ENCODE peak calls at places on chromosomes 7 and 10, in five cellular contexts. C is HepG2, D is NB4, N is GM12864, H is GM06990. Q is an unnamed sample.

GRCh38 chr7:107907790-107908189 is 16.8 kb downstream of the DLD start:
- DNase-seq in C (no peak), N (no peak), H (no peak), D (no peak), Q (no peak)

GRCh38 chr10:78375854-78376785 is 342.5 kb downstream of the RPS24 start:
- DNase-seq in C (no peak), H (no peak), D (no peak), N (no peak), Q (no peak)

GRCh38 chr7:30791126-30791525 is 19.9 kb downstream of the MINDY4 start:
- DNase-seq in H (no peak), N (no peak), C (no peak), D (no peak), Q (no peak)

GRCh38 chr7:50404392-50404791 is 45.8 kb downstream of the FIGNL1 start:
- DNase-seq in N (no peak), D (no peak), H (no peak), C (no peak), Q (no peak)

GRCh38 chr7:106693659-106694353 is 32.8 kb upstream of the CCDC71L start:
- DNase-seq in H (no peak), D (peak), N (no peak), C (no peak), Q (no peak)

GRCh38 chr10:86168256-86168655 is 198.3 kb downstream of the GRID1 start:
- DNase-seq in D (no peak), H (no peak), C (no peak), N (no peak), Q (no peak)

GRCh38 chr7:130922206-130923112 is 188.5 kb upstream of the KLF14 start:
- DNase-seq in N (no peak), H (no peak), C (peak), D (no peak), Q (no peak)

GRCh38 chr10:33676606-33677005 is 342.1 kb upstream of the NRP1 start:
- DNase-seq in N (no peak), D (no peak), H (no peak), C (no peak), Q (no peak)

GRCh38 chr10:73408061-73408460 is 5.8 kb downstream of the ANXA7 start:
- DNase-seq in H (no peak), N (no peak), C (no peak), D (peak), Q (no peak)

GRCh38 chr7:131105294-131105802 is 222.3 kb upstream of the MKLN1 start:
- DNase-seq in N (no peak), H (no peak), D (no peak), C (no peak), Q (no peak)

GRCh38 chr7:32680259-32681173 is 185.2 kb downstream of the AVL9 start:
- DNase-seq in D (no peak), C (no peak), N (no peak), H (no peak), Q (peak)

GRCh38 chr7:139589474-139589873 is 66.0 kb downstream of the CLEC2L start:
- DNase-seq in N (no peak), D (peak), H (no peak), C (no peak), Q (no peak)

GRCh38 chr10:124155781-124156401 is 62.5 kb upstream of the CHST15 start:
- DNase-seq in C (no peak), N (no peak), H (no peak), D (no peak), Q (no peak)

GRCh38 chr7:132321387-132321786 is 254.9 kb downstream of the PLXNA4 start:
- DNase-seq in C (no peak), N (no peak), H (no peak), D (peak), Q (no peak)

GRCh38 chr10:70537398-70538194 is 59.0 kb downstream of the PALD1 start:
- DNase-seq in D (no peak), N (no peak), C (peak), H (no peak), Q (no peak)

GRCh38 chr10:6239213-6239991 is 36.7 kb downstream of the PFKFB3 start:
- DNase-seq in N (peak), H (no peak), D (peak), C (peak), Q (peak)

GRCh38 chr7:158406817-158407216 is 180.8 kb downstream of the PTPRN2 start:
- DNase-seq in D (no peak), C (no peak), H (no peak), N (no peak), Q (no peak)

GRCh38 chr7:13822678-13823077 is 166.8 kb downstream of the ETV1 start:
- DNase-seq in N (no peak), C (no peak), D (no peak), H (no peak), Q (no peak)

GRCh38 chr7:36034020-36034419 is 119.0 kb upstream of the EEPD1 start:
- DNase-seq in H (no peak), D (no peak), N (no peak), C (no peak), Q (no peak)

GRCh38 chr10:78286186-78286585 is 252.5 kb downstream of the RPS24 start:
- DNase-seq in C (no peak), D (no peak), N (no peak), H (no peak), Q (no peak)

GRCh38 chr7:97835296-97836138 is 36.7 kb downstream of the ASNS start:
- DNase-seq in H (no peak), N (peak), C (peak), D (peak), Q (peak)

GRCh38 chr10:101694674-101695403 is at the start of gene FBXW4:
- DNase-seq in C (peak), H (peak), N (peak), D (peak), Q (no peak)

GRCh38 chr7:99372275-99373085 is 2.0 kb upstream of the ARPC1B start:
- DNase-seq in C (peak), D (no peak), N (no peak), H (no peak), Q (no peak)

GRCh38 chr7:8379264-8379663 is 54.1 kb upstream of the NXPH1 start:
- DNase-seq in H (no peak), D (no peak), N (no peak), C (no peak), Q (no peak)

GRCh38 chr7:131652934-131653333 is 96.5 kb upstream of the PODXL start:
- DNase-seq in D (no peak), C (no peak), N (no peak), H (no peak), Q (no peak)

GRCh38 chr10:49594594-49594993 is 15.5 kb upstream of the SLC18A3 start:
- DNase-seq in C (peak), N (no peak), H (no peak), D (peak), Q (no peak)

GRCh38 chr7:115516341-115516740 is 514.2 kb downstream of the TFEC start:
- DNase-seq in C (no peak), H (no peak), N (no peak), D (no peak), Q (peak)

GRCh38 chr7:25642849-25643248 is 414.6 kb upstream of the NPVF start:
- DNase-seq in D (peak), C (no peak), N (no peak), H (no peak), Q (no peak)

GRCh38 chr10:96622330-96622729 is 35.5 kb upstream of the TM9SF3 start:
- DNase-seq in D (no peak), C (no peak), N (no peak), H (no peak), Q (no peak)

GRCh38 chr10:96627292-96627691 is 40.5 kb upstream of the TM9SF3 start:
- DNase-seq in N (no peak), H (no peak), D (no peak), C (no peak), Q (no peak)

GRCh38 chr10:96625173-96625572 is 38.4 kb upstream of the TM9SF3 start:
- DNase-seq in C (no peak), N (no peak), H (no peak), D (no peak), Q (no peak)

DNA sequence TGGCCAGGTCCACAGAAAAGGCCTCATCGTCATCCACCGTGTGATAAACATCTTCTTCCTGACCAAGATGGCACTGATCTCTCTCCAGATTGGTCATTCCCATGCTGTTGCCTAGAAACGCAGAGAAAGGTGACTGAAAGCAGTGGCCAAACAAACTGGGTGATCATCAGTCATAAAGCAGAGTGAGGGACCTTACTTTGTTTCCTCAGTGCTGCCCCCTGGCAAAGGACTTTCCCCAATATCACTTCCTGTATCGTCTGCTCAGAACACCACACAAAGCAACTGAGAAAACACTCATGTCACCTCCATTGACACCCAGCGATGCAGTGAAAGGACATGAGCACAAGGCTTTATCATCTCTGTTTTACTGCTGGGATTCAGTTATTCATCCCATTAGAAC is 40.0 kb upstream of the TM9SF3 start:
- DNase-seq in C (no peak), H (no peak), N (no peak), D (peak), Q (no peak)
- TF ChIP-seq CTCF in C (peak), H (peak), N (peak), D (peak), Q (no peak)

GRCh38 chr7:2175514-2175913 is 57.2 kb downstream of the MAD1L1 start:
- DNase-seq in N (no peak), C (peak), D (no peak), H (no peak), Q (peak)
- H3K4me3 ChIP-seq in N (no peak), C (no peak), D (no peak), H (no peak), Q (no peak)

GRCh38 chr7:80921130-80921529 is 2.3 kb upstream of the SEMA3C start:
- DNase-seq in H (no peak), D (no peak), C (no peak), N (no peak), Q (no peak)

GRCh38 chr7:80918406-80918805 is 445 bp downstream of the SEMA3C start:
- DNase-seq in H (no peak), N (no peak), C (no peak), D (peak), Q (no peak)

GRCh38 chr7:80918909-80919721 is at the start of gene SEMA3C:
- DNase-seq in H (peak), D (peak), N (no peak), C (peak), Q (peak)

GRCh38 chr7:80922254-80923049 is 3.6 kb upstream of the SEMA3C start:
- DNase-seq in C (no peak), D (no peak), H (no peak), N (no peak), Q (no peak)

GRCh38 chr7:80916770-80917681 is 1.8 kb downstream of the SEMA3C start:
- DNase-seq in D (peak), C (no peak), N (no peak), H (no peak), Q (no peak)
- TF ChIP-seq CTCF in D (no peak), C (peak), N (no peak), H (no peak), Q (peak)

GRCh38 chr7:78765985-78766729 is 687.3 kb downstream of the MAGI2 start:
- DNase-seq in C (no peak), D (no peak), H (no peak), N (no peak), Q (no peak)

GRCh38 chr7:78764571-78764970 is 688.9 kb downstream of the MAGI2 start:
- DNase-seq in N (no peak), D (no peak), H (no peak), C (no peak), Q (no peak)

GRCh38 chr7:78769551-78770101 is 683.8 kb downstream of the MAGI2 start:
- DNase-seq in H (peak), D (peak), N (peak), C (no peak), Q (no peak)

GRCh38 chr7:78770422-78771410 is 682.8 kb downstream of the MAGI2 start:
- DNase-seq in C (no peak), N (peak), D (no peak), H (no peak), Q (no peak)

GRCh38 chr7:78768859-78769258 is 684.6 kb downstream of the MAGI2 start:
- DNase-seq in D (no peak), C (no peak), H (no peak), N (no peak), Q (no peak)
- H3K4me3 ChIP-seq in D (no peak), C (no peak), H (peak), N (peak), Q (peak)

GRCh38 chr10:93039721-93040120 is 20.9 kb upstream of the CYP26C1 start:
- DNase-seq in H (no peak), C (peak), N (peak), D (peak), Q (peak)
- TF ChIP-seq CTCF in H (peak), C (peak), N (peak), D (peak), Q (peak)

DNA sequence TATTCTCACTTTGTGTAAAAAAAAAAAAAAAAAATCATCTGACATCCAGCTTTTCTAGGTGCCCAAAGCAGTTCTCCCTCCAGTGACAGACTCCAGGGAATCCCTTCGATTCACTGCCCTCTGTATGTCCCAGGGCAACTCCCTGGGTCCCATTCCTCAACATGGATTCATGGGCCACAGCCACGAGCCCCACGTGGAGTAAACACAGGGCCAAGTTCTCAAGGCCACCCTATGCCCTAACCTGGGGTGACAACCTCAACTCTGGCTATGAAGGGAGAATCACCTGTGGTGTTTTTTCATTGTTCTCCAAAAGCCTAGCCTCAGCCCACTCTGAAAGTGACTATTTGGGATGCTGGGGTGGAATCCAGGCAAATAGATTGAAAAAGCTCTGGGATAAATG is 3.4 kb downstream of the BNIP3 start:
- DNase-seq in D (no peak), C (no peak), H (no peak), N (no peak), Q (no peak)
- H3K4me3 ChIP-seq in D (peak), C (peak), H (no peak), N (no peak), Q (no peak)